ENCODE peak calls at places on chromosome 13, in seven cellular contexts. F, P, H, M, B, U and K are unnamed samples.

GRCh38 chr13:21670883-21671792 is at the start of gene FGF9:
- DNase-seq in F (no peak), P (peak; percentile 80), H (peak; percentile 34), M (peak; percentile 76), B (peak; percentile 67), U (peak; percentile 50), K (peak; percentile 88)

GRCh38 chr13:39284801-39285388 is 246.6 kb downstream of the NHLRC3 start:
- DNase-seq in F (no peak), P (no peak), H (no peak), M (no peak), B (no peak), U (no peak), K (no peak)

GRCh38 chr13:60019119-60019993 is 144.4 kb downstream of the DIAPH3 start:
- DNase-seq in F (no peak), P (no peak), H (no peak), M (no peak), B (no peak), U (no peak), K (no peak)

GRCh38 chr13:97430296-97430695 is 3.7 kb upstream of the RAP2A start:
- DNase-seq in F (no peak), P (no peak), H (no peak), M (no peak), B (no peak), U (no peak), K (no peak)

GRCh38 chr13:59442461-59442860 is 721.3 kb downstream of the DIAPH3 start:
- DNase-seq in F (no peak), P (no peak), H (no peak), M (no peak), B (no peak), U (no peak), K (no peak)

GRCh38 chr13:106567421-106568224 is at the start of gene ARGLU1:
- DNase-seq in F (peak; percentile 91), P (peak; percentile 92), H (peak; percentile 84), M (peak; percentile 95), B (peak; percentile 97), U (peak; percentile 93), K (peak; percentile 92)

GRCh38 chr13:20715340-20715732 is 11.8 kb downstream of the IL17D start:
- DNase-seq in F (no peak), P (no peak), H (no peak), M (no peak), B (no peak), U (no peak), K (no peak)

GRCh38 chr13:33696530-33696929 is 121.4 kb upstream of the RFC3 start:
- DNase-seq in F (no peak), P (no peak), H (no peak), M (no peak), B (no peak), U (no peak), K (no peak)

GRCh38 chr13:59483441-59484116 is 680.1 kb downstream of the DIAPH3 start:
- DNase-seq in F (no peak), P (no peak), H (no peak), M (no peak), B (no peak), U (no peak), K (no peak)

GRCh38 chr13:66219493-66219892 is 1010.6 kb downstream of the PCDH9 start:
- DNase-seq in F (no peak), P (no peak), H (no peak), M (no peak), B (no peak), U (no peak), K (no peak)

GRCh38 chr13:110306960-110307696 is at the start of the genes COL4A1 and COL4A2:
- DNase-seq in F (peak; percentile 64), P (peak; percentile 47), H (peak; percentile 35), M (peak; percentile 95), B (peak; percentile 90), U (peak; percentile 83), K (no peak)

GRCh38 chr13:107025991-107026390 is 458.1 kb upstream of the ARGLU1 start:
- DNase-seq in F (no peak), P (peak; percentile 74), H (peak; percentile 14), M (no peak), B (no peak), U (no peak), K (no peak)

GRCh38 chr13:68047889-68048288 is 817.8 kb upstream of the PCDH9 start:
- DNase-seq in F (no peak), P (no peak), H (no peak), M (no peak), B (no peak), U (no peak), K (no peak)

GRCh38 chr13:69946443-69946955 is 161.1 kb upstream of the ATXN8OS start:
- DNase-seq in F (no peak), P (no peak), H (no peak), M (no peak), B (no peak), U (no peak), K (no peak)

GRCh38 chr13:22187329-22187728 is 516.5 kb downstream of the FGF9 start:
- DNase-seq in F (no peak), P (no peak), H (no peak), M (no peak), B (no peak), U (no peak), K (no peak)

GRCh38 chr13:60759499-60759898 is 362.5 kb downstream of the TDRD3 start:
- DNase-seq in F (no peak), P (peak; percentile 52), H (no peak), M (no peak), B (no peak), U (no peak), K (peak; percentile 72)

GRCh38 chr13:111328803-111329410 is 8.5 kb downstream of the TEX29 start:
- DNase-seq in F (no peak), P (no peak), H (no peak), M (no peak), B (no peak), U (no peak), K (no peak)

GRCh38 chr13:47033216-47033615 is 136.4 kb upstream of the HTR2A start:
- DNase-seq in F (no peak), P (no peak), H (no peak), M (no peak), B (no peak), U (no peak), K (no peak)

GRCh38 chr13:42812311-42812710 is 30.9 kb downstream of the FAM216B start:
- DNase-seq in F (no peak), P (no peak), H (no peak), M (no peak), B (no peak), U (no peak), K (no peak)

GRCh38 chr13:65410791-65411190 is 1819.3 kb downstream of the PCDH9 start:
- DNase-seq in F (no peak), P (no peak), H (no peak), M (no peak), B (no peak), U (no peak), K (no peak)

GRCh38 chr13:98784666-98785065 is 32.2 kb upstream of the SLC15A1 start:
- DNase-seq in F (no peak), P (no peak), H (no peak), M (no peak), B (no peak), U (no peak), K (no peak)

GRCh38 chr13:45506811-45507210 is 42.1 kb downstream of the COG3 start:
- DNase-seq in F (no peak), P (no peak), H (no peak), M (no peak), B (no peak), U (no peak), K (no peak)

GRCh38 chr13:52345048-52345447 is 60.9 kb downstream of the THSD1 start:
- DNase-seq in F (no peak), P (no peak), H (no peak), M (no peak), B (no peak), U (no peak), K (no peak)

GRCh38 chr13:57748096-57748495 is 116.6 kb downstream of the PCDH17 start:
- DNase-seq in F (no peak), P (no peak), H (no peak), M (no peak), B (no peak), U (no peak), K (no peak)

GRCh38 chr13:49935171-49936084 is 712 bp downstream of the SPRYD7 start:
- DNase-seq in F (peak; percentile 13), P (no peak), H (peak; percentile 13), M (peak; percentile 71), B (no peak), U (no peak), K (peak; percentile 62)
- TF ChIP-seq POLR2A in F (no peak), P (no peak), H (no peak), M (no peak), B (no peak), U (no peak), K (no peak)

GRCh38 chr13:36999054-36999927 is at the start of gene ALG5:
- DNase-seq in F (peak; percentile 79), P (peak; percentile 94), H (peak; percentile 70), M (peak; percentile 94), B (peak; percentile 90), U (peak; percentile 85), K (peak; percentile 95)
- TF ChIP-seq POLR2A in F (no peak), P (peak; percentile 86), H (peak; percentile 43), M (no peak), B (peak; percentile 62), U (peak; percentile 18), K (peak; percentile 84)

DNA sequence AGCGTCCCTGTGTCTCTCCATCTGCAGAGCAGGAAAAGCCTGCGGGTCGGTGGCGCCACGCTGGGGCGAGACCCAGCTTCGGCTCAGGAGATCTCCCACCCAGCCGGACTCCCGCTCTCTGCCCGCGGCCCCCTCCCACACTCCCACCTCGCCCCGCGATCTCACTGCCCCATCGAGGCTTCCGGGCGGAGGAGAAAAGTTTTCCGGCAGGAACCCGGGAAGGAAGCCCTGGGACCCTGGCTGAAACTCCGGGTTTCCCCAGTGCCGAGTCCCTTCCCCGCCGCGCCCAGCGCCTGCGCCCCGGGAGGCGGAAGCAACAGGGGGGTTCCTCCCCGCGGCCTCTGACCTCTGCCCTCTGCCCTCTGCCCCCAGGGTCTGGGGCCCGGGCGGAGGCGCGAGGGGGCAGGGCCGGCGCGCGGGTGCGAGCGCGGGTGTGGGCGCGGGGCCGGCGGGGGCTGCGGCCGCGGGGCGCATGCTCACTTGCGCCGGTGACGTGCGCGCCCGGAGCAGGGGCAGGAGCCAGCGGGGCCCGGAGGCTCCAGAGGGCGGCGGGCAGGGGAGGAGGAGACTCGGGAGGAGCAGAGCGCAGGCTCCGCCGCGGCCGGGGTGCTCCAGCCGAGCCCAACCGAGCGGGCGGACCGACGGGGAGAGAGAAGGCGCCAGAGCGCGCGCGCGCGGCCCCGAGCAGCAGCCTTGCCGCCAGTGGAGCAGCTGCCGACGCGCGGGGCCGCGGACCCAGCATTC is at the start of gene ATP11A:
- DNase-seq in F (peak; percentile 79), P (peak; percentile 95), H (peak; percentile 80), M (peak; percentile 97), B (peak; percentile 94), U (peak; percentile 93), K (peak; percentile 91)
- TF ChIP-seq POLR2A in F (peak; percentile 92), P (peak; percentile 84), H (peak; percentile 96), M (no peak), B (peak; percentile 99), U (peak; percentile 89), K (peak; percentile 71)

DNA sequence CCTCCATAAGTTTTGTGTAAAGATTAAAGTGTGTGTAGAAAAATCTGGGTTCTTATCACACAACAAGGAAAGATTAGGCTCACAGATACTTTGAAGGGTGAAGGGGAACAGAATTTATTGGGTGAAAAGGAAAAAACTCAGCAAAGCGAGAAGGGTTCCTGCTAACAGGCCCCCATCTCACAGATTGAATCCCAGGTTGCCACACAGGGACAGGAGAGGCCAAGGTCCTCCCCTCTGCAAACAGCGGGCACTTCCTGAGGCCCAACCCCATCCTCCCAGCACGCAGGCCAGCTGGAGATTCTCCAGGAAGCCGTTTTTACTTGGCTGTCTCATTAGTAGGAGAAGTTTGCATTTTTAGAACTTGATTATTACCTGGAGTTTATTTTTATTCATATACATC is 15.2 kb upstream of the ERCC5 start:
- DNase-seq in F (no peak), P (peak; percentile 43), H (no peak), M (no peak), B (no peak), U (no peak), K (no peak)
- TF ChIP-seq POLR2A in F (no peak), P (no peak), H (no peak), M (no peak), B (no peak), U (no peak), K (no peak)